ENCODE peak calls at places on chromosomes 5 and 9, in seven cellular contexts. I is spleen; S is HepG2; T is naive thymus-derived CD4-positive, alpha-beta T cell; C is CD4-positive, alpha-beta memory T cell; R is CD8-positive, alpha-beta memory T cell; F is uterus. D is an unnamed sample. For H3K4me1 and H3K36me3, the result is how much of the 10 kb centered on the place peaks cover.

GRCh38 chr5:52844885-52845284 is 57.2 kb downstream of the ITGA1 start:
- DNase-seq in T (no peak), S (no peak), C (no peak), F (no peak), I (no peak), R (no peak), D (no peak)

GRCh38 chr5:180605554-180606214 is 14.4 kb upstream of the SCGB3A1 start:
- DNase-seq in I (peak), F (no peak), C (peak), T (peak), S (peak), R (peak), D (peak)

GRCh38 chr5:123807177-123807900 is 295.4 kb downstream of the CSNK1G3 start:
- DNase-seq in F (no peak), I (no peak), T (no peak), C (no peak), S (no peak), R (no peak), D (no peak)

GRCh38 chr5:167261309-167262100 is 1029.9 kb upstream of the WWC1 start:
- DNase-seq in C (no peak), F (no peak), I (no peak), S (no peak), R (no peak), T (no peak), D (no peak)

GRCh38 chr5:97842687-97843086 is 659.6 kb upstream of the RIOK2 start:
- DNase-seq in I (no peak), R (no peak), T (no peak), C (no peak), S (no peak), F (no peak), D (no peak)

GRCh38 chr5:168653611-168654010 is 74.4 kb upstream of the PANK3 start:
- DNase-seq in R (no peak), T (no peak), I (no peak), C (no peak), S (no peak), F (no peak), D (no peak)

GRCh38 chr9:111728143-111728542 is 66.6 kb downstream of the SHOC1 start:
- DNase-seq in F (no peak), T (no peak), S (no peak), I (no peak), R (no peak), C (no peak), D (no peak)

GRCh38 chr5:133408322-133408721 is 204.0 kb downstream of the FSTL4 start:
- DNase-seq in R (no peak), S (no peak), F (no peak), I (no peak), C (no peak), T (no peak), D (no peak)

GRCh38 chr5:100131161-100131560 is 404.0 kb upstream of the FAM174A start:
- DNase-seq in C (no peak), F (no peak), T (no peak), S (no peak), I (no peak), R (no peak), D (no peak)

GRCh38 chr5:6545770-6546690 is 86.8 kb downstream of the NSUN2 start:
- DNase-seq in C (no peak), I (no peak), R (no peak), T (no peak), F (no peak), S (no peak), D (no peak)

GRCh38 chr5:91151947-91152346 is 231.2 kb downstream of the ARRDC3 start:
- DNase-seq in I (no peak), T (no peak), R (no peak), S (peak), F (no peak), C (no peak), D (peak)

GRCh38 chr5:142009886-142010285 is 2.9 kb downstream of the GNPDA1 start:
- DNase-seq in C (no peak), R (no peak), I (no peak), T (no peak), S (no peak), F (no peak), D (no peak)

GRCh38 chr5:112917453-112918005 is 4.5 kb downstream of the REEP5 start:
- DNase-seq in I (no peak), S (peak), T (no peak), C (no peak), R (no peak), F (no peak), D (no peak)

GRCh38 chr5:112918679-112919078 is 3.3 kb downstream of the REEP5 start:
- DNase-seq in R (no peak), T (no peak), S (no peak), I (no peak), F (no peak), C (no peak), D (no peak)

GRCh38 chr5:112921031-112921832 is 795 bp downstream of the REEP5 start:
- DNase-seq in C (peak), I (peak), T (peak), F (peak), S (peak), R (peak), D (peak)

GRCh38 chr5:112915831-112916230 is 6.2 kb downstream of the REEP5 start:
- DNase-seq in T (no peak), S (no peak), C (no peak), I (no peak), R (no peak), F (no peak), D (no peak)

DNA sequence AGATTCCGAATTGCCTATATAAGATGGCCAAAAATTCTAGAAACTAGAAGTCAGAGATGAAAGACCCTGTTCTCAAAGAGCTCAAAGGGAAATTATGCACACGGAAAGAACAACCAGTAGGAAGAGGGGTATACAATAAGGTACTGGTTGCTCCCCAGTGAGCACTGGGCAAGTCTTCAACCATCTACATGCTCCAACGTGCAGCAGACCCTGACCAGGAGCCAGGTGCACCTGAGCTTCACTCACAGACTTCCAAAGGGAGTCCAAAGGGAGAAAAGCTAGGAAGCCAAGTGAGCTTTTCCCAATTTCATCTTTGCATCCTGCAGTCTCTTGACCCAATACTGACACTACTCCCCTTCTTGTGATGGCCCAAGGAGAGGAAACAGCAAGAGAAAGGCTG is 3.9 kb downstream of the REEP5 start:
- DNase-seq in R (no peak), C (no peak), F (no peak), I (no peak), T (no peak), S (no peak), D (no peak)
- H3K4me1 ChIP-seq in R (half or more), C (half or more), F (under half), I (half or more), T (under half), S (half or more), D (under half)

GRCh38 chr9:19828586-19828985 is 39.7 kb upstream of the SLC24A2 start:
- DNase-seq in R (no peak), I (no peak), T (no peak), S (no peak), F (no peak), C (no peak), D (no peak)
- H3K4me3 ChIP-seq in R (no peak), I (no peak), T (no peak), S (no peak), F (no peak), C (no peak), D (no peak)

GRCh38 chr5:126624534-126624933 is 23.8 kb downstream of the PHAX start:
- DNase-seq in I (no peak), T (no peak), S (peak), C (no peak), F (no peak), R (no peak), D (no peak)
- H3K36me3 ChIP-seq in I (under half), T (under half), S (under half), C (under half), F (under half), R (under half), D (under half)

GRCh38 chr5:134510970-134511795 is 14.3 kb upstream of the JADE2 start:
- DNase-seq in I (peak), S (peak), C (no peak), F (no peak), T (no peak), R (no peak), D (no peak)
- H3K4me1 ChIP-seq in I (under half), S (half or more), C (under half), F (under half), T (under half), R (under half), D (under half)

GRCh38 chr9:136776947-136777346 is 12.6 kb upstream of the LCN15 start:
- DNase-seq in I (no peak), F (no peak), R (no peak), T (no peak), C (no peak), S (no peak), D (no peak)
- H3K4me3 ChIP-seq in I (no peak), F (no peak), R (no peak), T (no peak), C (no peak), S (peak), D (no peak)

DNA sequence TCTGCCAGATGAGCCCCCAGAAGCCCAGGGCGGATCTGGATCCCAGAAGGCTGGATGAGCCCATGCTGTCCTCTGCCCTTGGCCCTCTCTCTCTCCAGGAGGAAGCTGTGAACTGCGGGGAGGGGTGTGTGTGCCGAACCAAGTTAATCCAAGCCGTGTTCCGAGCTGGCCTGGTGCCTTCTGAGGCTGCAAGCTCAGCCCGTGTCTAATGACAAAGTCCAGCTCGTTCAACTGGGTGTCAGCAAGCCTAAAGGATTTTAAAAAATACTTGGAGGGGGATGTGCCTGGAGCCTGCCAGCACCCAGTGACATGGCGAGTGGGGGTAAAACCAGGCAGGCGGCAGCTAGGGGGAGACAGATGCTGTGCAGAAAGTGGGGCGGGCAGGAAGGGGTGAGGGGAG is 8.0 kb downstream of the STC2 start:
- DNase-seq in I (peak), F (peak), R (no peak), T (no peak), C (no peak), S (no peak), D (peak)
- H3K36me3 ChIP-seq in I (under half), F (under half), R (under half), T (under half), C (under half), S (half or more), D (under half)

GRCh38 chr5:78518365-78519197 is 130.0 kb downstream of the LHFPL2 start:
- DNase-seq in S (peak), T (no peak), C (no peak), I (no peak), R (no peak), F (no peak), D (peak)
- H3K4me1 ChIP-seq in S (half or more), T (under half), C (under half), I (under half), R (under half), F (under half), D (under half)

GRCh38 chr5:174723315-174723978 is 935 bp upstream of the MSX2 start:
- DNase-seq in T (no peak), F (no peak), I (no peak), S (no peak), R (no peak), C (no peak), D (no peak)
- H3K4me3 ChIP-seq in T (no peak), F (peak), I (peak), S (no peak), R (no peak), C (no peak), D (no peak)

DNA sequence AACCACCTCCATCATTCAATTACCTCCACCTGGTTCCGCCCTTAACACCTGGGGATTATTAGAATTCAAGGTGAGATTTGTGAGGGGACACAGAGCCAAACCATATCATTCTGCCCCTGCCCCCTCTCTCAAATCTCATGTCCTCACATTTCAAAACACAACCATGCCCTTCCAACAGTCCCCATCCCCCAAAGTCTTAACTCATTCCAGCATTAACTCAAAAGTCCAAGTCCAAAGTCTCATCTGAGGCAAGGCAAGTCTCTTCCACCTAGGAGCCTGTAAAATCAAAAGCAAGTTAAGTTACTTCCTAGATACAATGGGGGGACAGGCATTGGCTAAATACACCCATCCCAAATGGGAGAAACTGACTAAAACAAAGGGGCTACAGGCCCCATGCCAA is 18.8 kb downstream of the PSIP1 start:
- DNase-seq in S (no peak), I (no peak), F (no peak), T (no peak), R (no peak), C (no peak), D (no peak)
- H3K36me3 ChIP-seq in S (under half), I (under half), F (under half), T (under half), R (under half), C (under half), D (under half)